ENCODE peak calls at places on chromosome 13, in seven cellular contexts. Q is SK-N-MC; L is epithelial cell of esophagus; J is NCI-H2227 treated with DMSO at 0.1 percent for 48 hours; V is activated CD4-positive, CD25-positive, alpha-beta regulatory T cell treated with anti-CD3 and anti-CD28 coated beads, Interleukin-2, amount 50 U/mL, for 16 hours; X is activated B cell treated with CpG ODN at 0.5 μM for 24 hours; E is stimulated activated CD4-positive, alpha-beta T cell treated with anti-CD3 and anti-CD28 coated beads, Interleukin-1b, Interleukin-23, amount 100 ng/mL, for 1 hour. O is an unnamed sample.

GRCh38 chr13:32426191-32426980 is 1.5 kb downstream of the N4BP2L1 start:
- DNase-seq in Q (no peak), E (no peak), J (no peak), V (no peak), L (no peak), X (peak; percentile 34), O (peak; percentile 35)

GRCh38 chr13:57996717-57997116 is 365.2 kb downstream of the PCDH17 start:
- DNase-seq in V (no peak), L (peak; percentile 30), J (no peak), Q (peak; percentile 56), X (no peak), E (no peak), O (no peak)

GRCh38 chr13:106566682-106567420 is 1.1 kb downstream of the ARGLU1 start:
- DNase-seq in V (no peak), L (peak; percentile 65), J (peak; percentile 22), E (no peak), Q (no peak), X (no peak), O (peak; percentile 24)

GRCh38 chr13:58476176-58476575 is 844.6 kb downstream of the PCDH17 start:
- DNase-seq in Q (no peak), E (no peak), V (no peak), X (no peak), L (no peak), J (no peak), O (no peak)

GRCh38 chr13:111265701-111266035 is 54.8 kb upstream of the TEX29 start:
- DNase-seq in V (no peak), E (no peak), L (no peak), Q (no peak), J (no peak), X (no peak), O (no peak)

GRCh38 chr13:98626298-98626940 is 49.5 kb upstream of the STK24 start:
- DNase-seq in X (no peak), L (no peak), J (no peak), E (no peak), V (no peak), Q (peak; percentile 69), O (no peak)

GRCh38 chr13:113275387-113275786 is 21.7 kb upstream of the LAMP1 start:
- DNase-seq in V (no peak), L (peak; percentile 66), J (peak; percentile 11), Q (no peak), X (no peak), E (no peak), O (no peak)

GRCh38 chr13:107459430-107459829 is 755.9 kb downstream of the LIG4 start:
- DNase-seq in E (no peak), J (no peak), V (no peak), Q (no peak), X (no peak), L (no peak), O (no peak)

GRCh38 chr13:101736551-101736950 is 284.1 kb downstream of the ITGBL1 start:
- DNase-seq in J (no peak), Q (no peak), E (no peak), V (no peak), X (no peak), L (peak; percentile 62), O (no peak)

GRCh38 chr13:111216166-111216960 is 101.3 kb downstream of the ARHGEF7 start:
- DNase-seq in Q (no peak), L (peak; percentile 50), V (no peak), X (no peak), E (no peak), J (no peak), O (peak; percentile 20)